ENCODE peak calls at places on chromosome 20, in seven cellular contexts. O is dorsolateral prefrontal cortex, Y is cardiac muscle cell, I is heart right ventricle, D is fibroblast of lung, A is Peyer's patch, S is psoas muscle. J is an unnamed sample.

GRCh38 chr20:25009218-25010145 is 16.9 kb upstream of the APMAP start:
- DNase-seq in O (no peak), Y (no peak), I (no peak), D (peak; percentile 57), A (peak; percentile 15), S (no peak), J (no peak)

GRCh38 chr20:41248371-41249024 is 69.0 kb downstream of the ZHX3 start:
- DNase-seq in O (peak; percentile 41), Y (no peak), I (peak; percentile 32), D (peak; percentile 43), A (no peak), S (no peak), J (no peak)

GRCh38 chr20:6504826-6505225 is 262.7 kb upstream of the BMP2 start:
- DNase-seq in O (no peak), Y (no peak), I (no peak), D (peak; percentile 54), A (no peak), S (no peak), J (no peak)

GRCh38 chr20:805713-806112 is 27.8 kb upstream of the FAM110A start:
- DNase-seq in O (no peak), Y (no peak), I (no peak), D (peak; percentile 8), A (no peak), S (no peak), J (no peak)

GRCh38 chr20:60715172-60715571 is 536.9 kb upstream of the CDH4 start:
- DNase-seq in O (no peak), Y (peak; percentile 16), I (no peak), D (no peak), A (no peak), S (no peak), J (no peak)

GRCh38 chr20:12113468-12114371 is 196.0 kb downstream of the BTBD3 start:
- DNase-seq in O (peak; percentile 72), Y (no peak), I (peak; percentile 62), D (peak; percentile 79), A (no peak), S (no peak), J (no peak)

GRCh38 chr20:64225828-64226598 is 29.5 kb upstream of the PCMTD2 start:
- DNase-seq in O (no peak), Y (no peak), I (no peak), D (no peak), A (no peak), S (no peak), J (no peak)

GRCh38 chr20:63978319-63979220 is 872 bp downstream of the SAMD10 start:
- DNase-seq in O (peak; percentile 70), Y (peak; percentile 78), I (peak; percentile 82), D (peak; percentile 45), A (peak; percentile 86), S (peak; percentile 73), J (no peak)

GRCh38 chr20:40781979-40782378 is 92.9 kb upstream of the MAFB start:
- DNase-seq in O (no peak), Y (no peak), I (no peak), D (no peak), A (no peak), S (no peak), J (no peak)

GRCh38 chr20:1494436-1494835 is 3.2 kb upstream of the SIRPB2 start:
- DNase-seq in O (no peak), Y (no peak), I (no peak), D (no peak), A (no peak), S (no peak), J (no peak)

GRCh38 chr20:57141492-57141891 is 124.9 kb downstream of the BMP7 start:
- DNase-seq in O (no peak), Y (no peak), I (no peak), D (no peak), A (no peak), S (no peak), J (no peak)

GRCh38 chr20:57140416-57140965 is 126.0 kb downstream of the BMP7 start:
- DNase-seq in O (no peak), Y (no peak), I (no peak), D (no peak), A (no peak), S (no peak), J (no peak)

GRCh38 chr20:57143173-57143572 is 123.3 kb downstream of the BMP7 start:
- DNase-seq in O (no peak), Y (no peak), I (no peak), D (no peak), A (no peak), S (no peak), J (no peak)

GRCh38 chr20:57145089-57145631 is 121.3 kb downstream of the BMP7 start:
- DNase-seq in O (no peak), Y (no peak), I (no peak), D (no peak), A (no peak), S (no peak), J (no peak)

DNA sequence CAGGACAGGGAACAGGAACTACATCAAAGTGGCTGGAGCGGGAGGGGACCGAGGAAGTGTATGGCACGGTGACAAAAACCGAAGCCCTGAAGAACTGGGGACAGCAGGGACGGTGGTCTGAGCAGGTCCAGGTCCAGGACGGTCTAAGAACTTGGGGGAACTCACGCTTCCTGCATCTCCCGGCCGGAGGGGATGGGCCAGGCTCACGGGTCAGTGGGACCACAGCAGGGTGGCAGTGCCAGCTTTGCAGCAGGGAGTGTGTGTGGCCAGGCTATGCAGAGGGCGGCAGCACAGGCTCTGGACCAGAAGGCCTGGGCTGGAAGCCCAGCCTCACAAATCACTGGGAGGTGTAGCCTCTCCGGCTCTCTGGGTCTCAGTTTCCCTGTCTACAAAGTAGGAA is 123.8 kb downstream of the BMP7 start:
- DNase-seq in O (no peak), Y (no peak), I (no peak), D (no peak), A (no peak), S (no peak), J (no peak)
- H3K27me3 ChIP-seq in O (no peaks in the 10 kb centered on the region), Y (no peaks in the 10 kb centered on the region), I (no peaks in the 10 kb centered on the region), D (no peaks in the 10 kb centered on the region), A (no peaks in the 10 kb centered on the region), S (peaks cover 4% of the 10 kb centered on the region), J (no peaks in the 10 kb centered on the region)

DNA sequence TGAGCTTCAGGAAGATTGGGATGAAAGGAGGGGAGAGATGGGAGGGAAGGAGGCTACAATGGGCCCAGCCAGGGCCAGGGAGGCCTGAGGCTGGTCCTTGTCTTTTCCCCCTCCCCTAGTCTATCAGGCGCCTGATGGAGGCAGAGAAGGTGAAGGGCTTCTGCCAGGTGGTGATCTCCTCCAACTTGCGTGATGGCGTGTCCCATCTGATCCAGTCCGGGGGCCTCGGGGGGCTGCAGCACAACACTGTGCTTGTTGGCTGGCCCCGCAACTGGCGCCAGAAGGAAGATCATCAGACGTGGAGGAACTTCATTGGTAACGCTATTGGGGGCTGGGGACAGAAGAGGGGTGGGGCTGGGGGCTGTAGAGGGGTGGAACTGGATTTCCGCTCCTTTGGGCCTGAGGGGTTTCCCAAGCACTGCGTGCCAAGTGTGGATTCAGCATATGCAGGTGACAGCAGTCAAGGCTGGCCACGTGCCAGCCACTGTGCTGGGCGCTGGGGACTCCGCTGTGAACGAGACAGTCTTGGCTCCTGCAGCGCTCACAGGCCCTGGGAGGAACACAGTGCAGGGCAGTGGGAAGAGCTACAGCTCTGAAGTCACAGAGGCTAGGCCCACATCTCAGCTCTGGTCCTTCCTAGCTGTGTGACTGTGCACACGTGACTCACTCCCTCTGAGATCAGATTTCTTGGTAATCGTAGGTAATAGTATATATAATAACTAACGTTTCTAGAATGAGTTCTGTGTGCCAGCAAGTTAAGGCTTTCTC is 22.7 kb downstream of the SLC12A5 start:
- DNase-seq in O (peak; percentile 45), Y (no peak), I (no peak), D (peak; percentile 31), A (no peak), S (no peak), J (no peak)
- H3K27me3 ChIP-seq in O (no peaks in the 10 kb centered on the region), Y (peaks cover 65% of the 10 kb centered on the region), I (peaks cover 16% of the 10 kb centered on the region), D (no peaks in the 10 kb centered on the region), A (no peaks in the 10 kb centered on the region), S (no peaks in the 10 kb centered on the region), J (no peaks in the 10 kb centered on the region)

GRCh38 chr20:58228103-58228483 is 360 bp downstream of the ANKRD60 start:
- DNase-seq in O (no peak), Y (no peak), I (no peak), D (no peak), A (no peak), S (no peak), J (no peak)
- H3K27me3 ChIP-seq in O (no peaks in the 10 kb centered on the region), Y (peaks cover 60% of the 10 kb centered on the region), I (peaks cover 20% of the 10 kb centered on the region), D (peaks cover 31% of the 10 kb centered on the region), A (no peaks in the 10 kb centered on the region), S (peaks cover 14% of the 10 kb centered on the region), J (peaks cover 15% of the 10 kb centered on the region)

DNA sequence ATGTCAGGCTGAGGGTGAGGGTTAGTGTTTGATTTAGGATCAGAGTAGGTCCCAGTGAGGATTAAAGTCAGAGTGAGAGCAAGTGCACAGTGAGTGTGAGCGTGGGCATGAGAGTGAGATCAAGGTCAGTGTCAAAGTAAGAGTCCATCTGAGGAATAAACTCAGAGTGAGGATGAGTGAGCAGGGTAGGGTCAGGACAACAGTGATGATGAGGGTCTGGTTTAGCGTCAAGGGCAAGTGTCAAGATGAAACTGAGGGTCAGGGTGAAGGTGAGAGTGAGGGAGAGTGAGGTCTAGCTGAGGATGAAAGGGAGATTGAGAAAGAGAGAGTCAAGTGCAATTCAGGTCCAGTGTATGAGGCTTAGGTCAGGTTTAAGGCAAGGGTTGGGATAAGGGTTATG is 7.7 kb upstream of the ZNF343 start:
- DNase-seq in O (no peak), Y (no peak), I (no peak), D (no peak), A (no peak), S (no peak), J (no peak)
- H3K27me3 ChIP-seq in O (no peaks in the 10 kb centered on the region), Y (peaks cover 92% of the 10 kb centered on the region), I (no peaks in the 10 kb centered on the region), D (no peaks in the 10 kb centered on the region), A (no peaks in the 10 kb centered on the region), S (no peaks in the 10 kb centered on the region), J (no peaks in the 10 kb centered on the region)

GRCh38 chr20:2690213-2690612 is 2.4 kb upstream of the EBF4 start:
- DNase-seq in O (no peak), Y (no peak), I (no peak), D (no peak), A (no peak), S (no peak), J (no peak)
- H3K27me3 ChIP-seq in O (no peaks in the 10 kb centered on the region), Y (peaks cover 93% of the 10 kb centered on the region), I (peaks cover 6% of the 10 kb centered on the region), D (peaks cover 40% of the 10 kb centered on the region), A (no peaks in the 10 kb centered on the region), S (peaks cover 14% of the 10 kb centered on the region), J (no peaks in the 10 kb centered on the region)

DNA sequence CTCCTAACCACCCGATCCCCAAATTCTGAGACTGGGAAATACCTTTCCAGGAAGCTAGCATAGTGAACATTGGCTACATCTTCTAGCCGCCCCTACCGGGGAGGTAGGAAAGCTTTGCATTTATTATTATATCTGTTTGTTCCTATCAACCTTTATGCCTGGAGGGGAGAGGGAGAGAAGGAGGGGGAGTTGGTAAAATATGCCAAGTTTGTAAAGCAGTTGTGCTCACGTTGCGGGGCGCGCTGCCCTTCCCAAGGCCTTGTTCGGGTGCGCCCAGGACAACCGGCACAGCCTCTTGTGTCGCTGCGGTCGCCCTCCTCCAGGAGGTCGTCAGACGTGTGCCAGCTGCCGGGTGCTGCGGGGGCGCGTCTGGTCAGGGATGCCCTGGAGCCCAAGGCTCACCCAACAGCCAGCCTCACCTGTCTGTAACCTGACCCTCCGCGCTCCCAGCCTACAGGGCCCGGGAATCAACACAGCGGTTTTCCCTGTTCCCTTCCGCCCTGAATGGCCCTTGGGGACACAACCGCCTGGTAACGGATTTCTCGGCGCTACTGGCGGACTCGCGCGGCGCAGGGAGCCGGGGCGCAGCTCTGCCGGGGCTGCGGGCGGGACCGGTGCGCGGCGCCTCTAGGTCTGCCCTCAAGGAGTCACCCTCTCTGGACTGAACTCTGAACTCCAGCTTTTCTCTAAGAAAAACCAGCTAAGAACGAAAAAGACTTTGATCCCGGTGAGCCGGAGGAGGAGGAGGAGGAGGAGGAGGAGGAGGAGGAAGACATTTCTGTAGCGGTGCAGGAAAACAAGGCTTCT is 1.1 kb upstream of the OVOL2 start:
- DNase-seq in O (no peak), Y (peak; percentile 65), I (no peak), D (no peak), A (peak; percentile 74), S (no peak), J (no peak)
- H3K27me3 ChIP-seq in O (no peaks in the 10 kb centered on the region), Y (peaks cover 92% of the 10 kb centered on the region), I (peaks cover 71% of the 10 kb centered on the region), D (peaks cover 43% of the 10 kb centered on the region), A (no peaks in the 10 kb centered on the region), S (peaks cover 34% of the 10 kb centered on the region), J (peaks cover 4% of the 10 kb centered on the region)

J was measured in thoracic aorta.